ENCODE peak calls at places on chromosomes 12 and 14, in four cellular contexts. J, U, L and D are unnamed samples. For H3K4me1, the result is how much of the 10 kb centered on the place peaks cover.

GRCh38 chr14:51458563-51458955 is 193.2 kb upstream of the FRMD6 start:
- DNase-seq in J (no peak), L (peak), U (no peak), D (no peak)

GRCh38 chr14:49863483-49864262 is 11.1 kb upstream of the NEMF start:
- DNase-seq in U (no peak), J (no peak), L (no peak), D (peak)

GRCh38 chr14:24965934-24966593 is 83.9 kb downstream of the STXBP6 start:
- DNase-seq in L (peak), J (no peak), U (no peak), D (peak)

GRCh38 chr12:64323006-64323405 is 67.6 kb downstream of the C12orf56 start:
- DNase-seq in L (no peak), J (no peak), U (no peak), D (no peak)

GRCh38 chr12:45743247-45743646 is 13.7 kb downstream of the ARID2 start:
- DNase-seq in U (no peak), J (no peak), L (no peak), D (no peak)

GRCh38 chr12:100279159-100279558 is 12.2 kb downstream of the SCYL2 start:
- DNase-seq in J (peak), U (peak), L (no peak), D (peak)

GRCh38 chr14:79009286-79009685 is 839.1 kb downstream of the NRXN3 start:
- DNase-seq in L (no peak), U (no peak), J (no peak), D (no peak)

GRCh38 chr12:52264435-52264825 is 10.0 kb upstream of the KRT86 start:
- DNase-seq in U (no peak), L (no peak), J (no peak), D (no peak)

DNA sequence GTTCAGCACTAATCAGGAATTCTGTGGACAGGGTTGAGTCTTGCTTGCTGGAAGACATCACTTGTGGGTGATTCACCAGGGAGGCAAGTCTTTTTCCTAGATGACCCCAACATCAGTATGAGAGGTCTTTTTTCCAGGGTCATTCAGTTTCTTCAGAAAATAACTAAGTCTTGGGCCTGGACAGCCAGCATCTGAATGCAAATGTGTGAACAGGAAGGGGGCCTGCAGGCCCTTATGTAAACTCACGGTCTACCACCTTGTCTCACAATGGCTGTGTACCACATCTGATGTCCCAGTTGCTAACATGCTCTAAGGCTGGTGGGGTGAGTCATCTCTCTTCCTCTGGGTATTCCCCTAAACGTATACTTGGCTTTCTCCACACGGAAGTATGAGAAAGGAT is 79.2 kb downstream of the HECTD4 start:
- DNase-seq in U (no peak), L (peak), J (no peak), D (peak)
- H4K5ac ChIP-seq in U (no peak), L (no peak), J (no peak), D (no peak)

DNA sequence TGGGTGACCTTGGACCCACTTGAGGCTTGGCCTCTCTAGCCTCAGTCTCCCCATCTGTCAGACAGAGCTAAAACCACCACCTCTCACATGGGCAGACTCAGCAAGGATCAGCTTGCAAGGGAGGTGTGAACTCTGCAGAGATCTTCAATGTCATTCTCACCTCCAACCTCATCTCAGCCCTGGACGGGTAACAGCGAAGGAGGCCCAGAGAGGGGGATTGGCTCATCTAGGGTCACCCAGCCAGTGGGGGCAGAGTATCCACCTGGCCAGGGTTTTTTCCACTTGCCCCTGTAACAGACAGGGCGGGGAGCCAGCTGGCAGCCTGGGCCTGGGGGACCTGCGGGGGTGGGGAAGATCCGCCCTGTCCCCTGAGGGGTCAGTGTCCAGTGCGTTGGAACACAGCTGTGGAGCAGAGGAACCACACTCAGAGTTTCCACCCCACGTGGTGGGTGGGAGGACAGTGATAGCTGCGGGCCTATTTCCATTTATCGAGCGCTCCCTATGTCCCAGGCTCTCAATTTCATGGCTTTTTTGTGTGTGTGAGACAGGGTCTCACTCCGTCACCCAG is 27.4 kb downstream of the DTX1 start:
- DNase-seq in U (no peak), J (no peak), L (no peak), D (no peak)
- H3K4me1 ChIP-seq in U (under half), J (under half), L (under half), D (under half)

GRCh38 chr12:57368349-57369095 is 62.3 kb downstream of the R3HDM2 start:
- DNase-seq in U (no peak), L (peak), J (no peak), D (peak)
- H4K5ac ChIP-seq in U (no peak), L (no peak), J (no peak), D (no peak)

DNA sequence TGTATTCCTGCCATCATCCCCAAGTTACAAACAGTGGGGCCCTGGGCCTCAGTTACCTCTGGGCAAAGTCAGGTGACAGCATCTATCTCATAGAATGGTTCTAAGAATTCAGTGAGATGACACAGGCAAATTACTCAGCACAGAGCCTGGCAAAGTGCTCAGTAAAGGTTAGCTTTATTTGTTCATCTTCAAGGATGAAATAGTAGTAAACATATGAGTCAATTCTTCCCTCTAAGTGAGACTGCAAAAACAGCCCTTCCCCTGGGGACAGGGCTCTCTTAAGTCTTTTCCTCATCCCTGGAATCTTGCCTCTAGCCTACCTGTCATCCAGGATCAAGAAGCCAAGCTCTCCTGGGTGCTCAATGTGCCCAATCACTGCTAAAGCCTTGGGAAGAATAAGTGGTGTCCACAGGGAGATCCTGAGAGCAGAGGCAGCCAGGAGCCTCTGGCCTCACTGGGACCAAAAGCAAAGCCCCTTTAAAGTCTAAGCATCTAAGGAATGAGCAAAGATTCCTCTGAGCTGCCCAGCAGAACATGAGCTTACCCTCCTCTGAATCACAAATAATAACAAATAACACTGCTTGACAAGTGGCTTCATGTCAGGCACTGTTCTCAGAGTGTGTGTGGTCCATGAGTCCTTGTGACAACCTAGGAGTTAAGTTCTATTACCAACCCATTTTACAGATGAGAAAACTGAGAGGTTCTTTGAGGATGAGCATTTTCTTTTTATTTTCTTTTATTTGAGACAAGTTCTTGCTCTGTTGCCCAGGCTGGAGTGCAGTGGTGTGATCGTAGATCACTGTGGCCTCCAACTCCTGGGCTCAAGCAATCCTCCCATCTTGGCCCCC is 12.1 kb downstream of the NUAK1 start:
- DNase-seq in J (no peak), U (no peak), L (peak), D (no peak)
- H3K4me1 ChIP-seq in J (under half), U (under half), L (under half), D (under half)

GRCh38 chr14:100145682-100146464 is 13.6 kb downstream of the DEGS2 start:
- DNase-seq in L (no peak), U (no peak), J (no peak), D (no peak)
- H4K5ac ChIP-seq in L (no peak), U (no peak), J (no peak), D (no peak)